ENCODE peak calls at places on chromosome 1, in six cellular contexts. Z, W, U, L, E and H are unnamed samples.
A peak's percentile ranks its signal among the peaks of the same experiment; 100 is the strongest.

GRCh38 chr1:230752407-230752806 is 5.2 kb downstream of the CAPN9 start:
- DNase-seq in U (peak; percentile 29), Z (no peak), E (no peak), W (no peak), L (peak; percentile 55), H (peak; percentile 84)

GRCh38 chr1:109151146-109151545 is 37.2 kb downstream of the ELAPOR1 start:
- DNase-seq in W (no peak), E (no peak), U (no peak), Z (no peak), L (no peak), H (peak; percentile 8)

GRCh38 chr1:151509350-151510019 is 1.7 kb upstream of the CGN start:
- DNase-seq in E (no peak), W (no peak), L (no peak), Z (no peak), U (no peak), H (no peak)

GRCh38 chr1:162840256-162840839 is 20.6 kb downstream of the CCDC190 start:
- DNase-seq in W (no peak), U (no peak), L (no peak), Z (no peak), E (no peak), H (no peak)

GRCh38 chr1:55320891-55321290 is 105.7 kb upstream of the USP24 start:
- DNase-seq in E (no peak), U (no peak), W (no peak), Z (no peak), L (no peak), H (no peak)

GRCh38 chr1:228109962-228110488 is 926 bp upstream of the MRPL55 start:
- DNase-seq in E (peak; percentile 55), W (no peak), Z (no peak), L (no peak), U (no peak), H (no peak)

GRCh38 chr1:42831273-42831672 is 14.1 kb upstream of the SVBP start:
- DNase-seq in W (no peak), U (no peak), E (no peak), L (no peak), Z (no peak), H (no peak)

GRCh38 chr1:165254376-165254775 is 102.1 kb downstream of the LMX1A start:
- DNase-seq in W (no peak), Z (no peak), E (no peak), L (no peak), U (no peak), H (no peak)

GRCh38 chr1:6477039-6477820 is 11.3 kb upstream of the TNFRSF25 start:
- DNase-seq in U (no peak), Z (no peak), L (no peak), E (no peak), W (no peak), H (no peak)

GRCh38 chr1:186404454-186405051 is 28.9 kb downstream of the ODR4 start:
- DNase-seq in U (no peak), Z (no peak), W (no peak), L (no peak), E (no peak), H (no peak)

GRCh38 chr1:227223407-227223806 is 94.9 kb downstream of the CDC42BPA start:
- DNase-seq in Z (no peak), W (no peak), U (no peak), E (no peak), L (no peak), H (no peak)

GRCh38 chr1:15337656-15338402 is 71.9 kb upstream of the EFHD2 start:
- DNase-seq in W (no peak), Z (no peak), E (no peak), L (no peak), U (no peak), H (no peak)

GRCh38 chr1:156359973-156360372 is 9.0 kb upstream of the RHBG start:
- DNase-seq in W (no peak), Z (no peak), L (no peak), U (no peak), E (no peak), H (no peak)

GRCh38 chr1:28501925-28502324 is 3.9 kb upstream of the RCC1 start:
- DNase-seq in Z (no peak), U (no peak), L (no peak), E (no peak), W (no peak), H (no peak)

GRCh38 chr1:155083865-155084721 is 5.5 kb downstream of the EFNA3 start:
- DNase-seq in E (no peak), Z (no peak), L (no peak), W (no peak), U (no peak), H (peak; percentile 70)

GRCh38 chr1:212671342-212672031 is 28.2 kb downstream of the BATF3 start:
- DNase-seq in E (no peak), W (no peak), U (peak; percentile 41), L (no peak), Z (no peak), H (no peak)

GRCh38 chr1:56255516-56256181 is 323.7 kb downstream of the PLPP3 start:
- DNase-seq in Z (no peak), E (no peak), W (no peak), U (no peak), L (no peak), H (no peak)

GRCh38 chr1:234782821-234783220 is 172.8 kb upstream of the IRF2BP2 start:
- DNase-seq in Z (no peak), W (no peak), L (no peak), E (no peak), U (no peak), H (no peak)

GRCh38 chr1:225114354-225114995 is 185.0 kb downstream of the DNAH14 start:
- DNase-seq in W (no peak), Z (no peak), L (no peak), U (no peak), E (no peak), H (no peak)

GRCh38 chr1:150281221-150281757 is 1.1 kb upstream of the CIART start:
- DNase-seq in Z (peak; percentile 56), E (peak; percentile 56), L (peak; percentile 55), U (peak; percentile 16), W (peak; percentile 30), H (peak; percentile 82)

GRCh38 chr1:153963850-153964331 is 554 bp upstream of the SLC39A1 start:
- DNase-seq in W (no peak), Z (no peak), L (peak; percentile 38), U (no peak), E (peak; percentile 85), H (no peak)

GRCh38 chr1:216250861-216251260 is 172.4 kb downstream of the USH2A start:
- DNase-seq in W (no peak), E (no peak), Z (no peak), L (no peak), U (no peak), H (no peak)

GRCh38 chr1:42359466-42359865 is 21.1 kb upstream of the RIMKLA start:
- DNase-seq in L (no peak), U (no peak), W (no peak), E (no peak), Z (no peak), H (no peak)